ENCODE peak calls at places on chromosomes 4 and X, in nine cellular contexts. W, L, P, B, G, E, K, T and Z are unnamed samples.

GRCh38 chr4:74423101-74423500 is 21.8 kb upstream of the AREG start:
- DNase-seq in W (no peak), L (peak; percentile 81), P (no peak), B (no peak), G (no peak), E (no peak), K (peak; percentile 20), T (no peak), Z (no peak)

GRCh38 chr4:170464614-170465197 is 374.9 kb upstream of the AADAT start:
- DNase-seq in W (no peak), L (no peak), P (peak; percentile 34), B (no peak), G (no peak), E (no peak), K (no peak), T (no peak), Z (no peak)

GRCh38 chrX:6184900-6185515 is 43.7 kb downstream of the NLGN4X start:
- DNase-seq in W (no peak), L (no peak), P (no peak), B (no peak), G (no peak), E (no peak), K (no peak), T (no peak), Z (no peak)

GRCh38 chr4:77043507-77044131 is 32.2 kb downstream of the CCNI start:
- DNase-seq in W (no peak), L (no peak), P (no peak), B (no peak), G (no peak), E (no peak), K (no peak), T (no peak), Z (no peak)

GRCh38 chr4:48129307-48130014 is 4.6 kb downstream of the TXK start:
- DNase-seq in W (no peak), L (no peak), P (peak; percentile 49), B (no peak), G (no peak), E (no peak), K (peak; percentile 16), T (no peak), Z (no peak)

GRCh38 chr4:80507507-80507906 is 172.0 kb downstream of the CFAP299 start:
- DNase-seq in W (no peak), L (no peak), P (no peak), B (no peak), G (no peak), E (no peak), K (no peak), T (no peak), Z (no peak)

GRCh38 chr4:74814052-74814451 is 19.7 kb upstream of the BTC start:
- DNase-seq in W (no peak), L (no peak), P (no peak), B (no peak), G (no peak), E (no peak), K (no peak), T (no peak), Z (no peak)

GRCh38 chrX:107025538-107025937 is 25.5 kb upstream of the MORC4 start:
- DNase-seq in W (no peak), L (peak; percentile 29), P (peak; percentile 54), B (no peak), G (peak; percentile 27), E (no peak), K (peak; percentile 23), T (no peak), Z (no peak)

GRCh38 chr4:22595684-22596083 is 79.8 kb upstream of the ADGRA3 start:
- DNase-seq in W (no peak), L (no peak), P (no peak), B (no peak), G (no peak), E (no peak), K (no peak), T (no peak), Z (no peak)

GRCh38 chr4:13793020-13793710 is 165.6 kb upstream of the BOD1L1 start:
- DNase-seq in W (no peak), L (no peak), P (no peak), B (no peak), G (no peak), E (no peak), K (no peak), T (no peak), Z (no peak)

GRCh38 chr4:184792950-184793555 is 32.7 kb downstream of the ACSL1 start:
- DNase-seq in W (peak; percentile 85), L (peak; percentile 76), P (no peak), B (no peak), G (peak; percentile 63), E (no peak), K (peak; percentile 20), T (no peak), Z (no peak)

GRCh38 chr4:152679414-152680281 is at the start of gene TMEM154:
- DNase-seq in W (peak; percentile 81), L (peak; percentile 75), P (peak; percentile 87), B (peak; percentile 37), G (no peak), E (peak; percentile 72), K (no peak), T (peak; percentile 42), Z (peak; percentile 61)

GRCh38 chr4:127505203-127505602 is 127.6 kb upstream of the INTU start:
- DNase-seq in W (no peak), L (peak; percentile 79), P (no peak), B (no peak), G (no peak), E (no peak), K (no peak), T (no peak), Z (no peak)

GRCh38 chrX:6460893-6461490 is 73.9 kb downstream of the VCX3A start:
- DNase-seq in W (no peak), L (no peak), P (no peak), B (no peak), G (no peak), E (no peak), K (no peak), T (no peak), Z (no peak)

GRCh38 chr4:135365065-135365464 is 1163.5 kb upstream of the PABPC4L start:
- DNase-seq in W (no peak), L (no peak), P (no peak), B (no peak), G (no peak), E (no peak), K (no peak), T (no peak), Z (no peak)

GRCh38 chr4:101527186-101527585 is 179.9 kb upstream of the PPP3CA start:
- DNase-seq in W (no peak), L (no peak), P (no peak), B (peak; percentile 8), G (no peak), E (no peak), K (no peak), T (no peak), Z (no peak)

GRCh38 chr4:15755781-15756180 is 22.3 kb upstream of the CD38 start:
- DNase-seq in W (no peak), L (no peak), P (no peak), B (no peak), G (no peak), E (no peak), K (no peak), T (no peak), Z (no peak)

GRCh38 chr4:37685726-37686372 is 327 bp downstream of the RELL1 start:
- DNase-seq in W (peak; percentile 55), L (peak; percentile 44), P (peak; percentile 63), B (no peak), G (no peak), E (peak; percentile 82), K (peak; percentile 47), T (peak; percentile 24), Z (peak; percentile 38)
- TF ChIP-seq POLR2AphosphoS5 in W (peak; percentile 91), L (peak; percentile 84), P (peak; percentile 90), B (peak; percentile 56), G (peak; percentile 85), E (peak; percentile 97), K (peak; percentile 32), T (peak; percentile 62), Z (peak; percentile 77)

DNA sequence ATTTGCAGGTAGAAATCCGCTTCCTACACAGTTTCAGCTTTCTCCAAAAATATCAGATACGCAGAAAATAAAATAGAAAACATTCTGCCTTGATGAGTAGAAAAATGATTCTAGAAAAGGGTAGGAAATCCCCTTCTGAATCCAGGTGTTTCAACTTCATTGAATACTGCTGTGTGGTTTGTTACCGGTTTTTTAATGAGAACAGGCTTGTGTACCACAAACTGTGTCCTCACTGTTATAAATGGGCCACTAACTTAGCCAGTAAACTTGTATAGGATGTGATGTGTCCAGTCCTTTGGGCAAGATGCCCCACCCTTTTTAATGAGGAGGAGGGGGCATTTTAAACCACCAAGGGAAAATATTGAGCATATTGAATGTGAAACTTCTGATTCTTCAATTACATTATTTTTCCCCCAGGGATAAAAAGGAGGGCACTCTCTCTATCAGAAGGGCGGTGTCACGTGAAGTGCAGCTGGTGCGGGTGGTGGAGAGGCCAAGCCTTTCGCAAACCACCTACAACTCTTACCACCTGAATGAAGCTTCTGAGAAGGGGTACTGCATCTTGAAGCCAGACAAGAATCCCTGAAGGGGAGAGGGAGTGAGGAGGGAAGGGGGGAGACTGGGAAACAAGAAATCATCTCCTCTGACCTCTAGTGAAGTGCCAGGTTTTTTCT is 4.5 kb downstream of the CXXC4 start:
- DNase-seq in W (peak; percentile 41), L (no peak), P (peak; percentile 68), B (no peak), G (no peak), E (peak; percentile 61), K (no peak), T (no peak), Z (no peak)
- TF ChIP-seq POLR2AphosphoS5 in W (no peak), L (no peak), P (no peak), B (no peak), G (no peak), E (no peak), K (no peak), T (peak; percentile 48), Z (no peak)

GRCh38 chrX:30795981-30796958 is 92.8 kb downstream of the TAB3 start:
- DNase-seq in W (no peak), L (no peak), P (no peak), B (no peak), G (no peak), E (no peak), K (no peak), T (no peak), Z (no peak)

GRCh38 chrX:30793767-30794103 is 95.3 kb downstream of the TAB3 start:
- DNase-seq in W (no peak), L (no peak), P (no peak), B (no peak), G (no peak), E (peak; percentile 43), K (no peak), T (no peak), Z (no peak)

GRCh38 chrX:30791296-30792278 is 97.5 kb downstream of the TAB3 start:
- DNase-seq in W (no peak), L (no peak), P (no peak), B (no peak), G (no peak), E (peak; percentile 41), K (no peak), T (no peak), Z (no peak)

GRCh38 chrX:30794497-30794896 is 94.6 kb downstream of the TAB3 start:
- DNase-seq in W (no peak), L (no peak), P (no peak), B (no peak), G (no peak), E (no peak), K (no peak), T (no peak), Z (no peak)

GRCh38 chrX:30793075-30793766 is 95.8 kb downstream of the TAB3 start:
- DNase-seq in W (no peak), L (no peak), P (no peak), B (no peak), G (no peak), E (peak; percentile 26), K (no peak), T (no peak), Z (no peak)
- TF ChIP-seq POLR2AphosphoS5 in W (no peak), L (no peak), P (no peak), B (no peak), G (no peak), E (no peak), K (no peak), T (no peak), Z (no peak)

GRCh38 chr4:71186566-71187398 is 152.0 kb upstream of the SLC4A4 start:
- DNase-seq in W (peak; percentile 71), L (peak; percentile 28), P (peak; percentile 79), B (peak; percentile 30), G (no peak), E (peak; percentile 68), K (no peak), T (peak; percentile 24), Z (no peak)
- TF ChIP-seq POLR2AphosphoS5 in W (peak; percentile 63), L (no peak), P (peak; percentile 32), B (no peak), G (no peak), E (no peak), K (no peak), T (no peak), Z (no peak)